ENCODE peak calls at places on chromosome 15, in four cellular contexts. X is K562, V is GM12878, C is HepG2. E is an unnamed sample.

GRCh38 chr15:81151389-81151788 is 17.3 kb downstream of the CFAP161 start:
- DNase-seq in X (peak), V (no peak), C (no peak), E (no peak)

GRCh38 chr15:62792960-62793758 is 249.4 kb upstream of the TPM1 start:
- DNase-seq in X (no peak), V (peak), C (no peak), E (no peak)

GRCh38 chr15:27853624-27854455 is 245.3 kb downstream of the OCA2 start:
- DNase-seq in X (no peak), V (no peak), C (no peak), E (no peak)

GRCh38 chr15:39709941-39710340 is 72.7 kb downstream of the FSIP1 start:
- DNase-seq in X (no peak), V (no peak), C (no peak), E (no peak)

GRCh38 chr15:40297356-40297755 is 10.4 kb downstream of the PLCB2 start:
- DNase-seq in X (no peak), V (no peak), C (no peak), E (no peak)

GRCh38 chr15:37017031-37017625 is 83.2 kb downstream of the MEIS2 start:
- DNase-seq in X (no peak), V (no peak), C (no peak), E (no peak)

GRCh38 chr15:42130246-42130986 is 26.0 kb downstream of the PLA2G4F start:
- DNase-seq in X (no peak), V (no peak), C (no peak), E (no peak)

GRCh38 chr15:67076147-67076843 is 10.9 kb downstream of the SMAD3 start:
- DNase-seq in X (peak), V (no peak), C (no peak), E (no peak)

GRCh38 chr15:68791431-68792283 is 29.0 kb downstream of the ANP32A start:
- DNase-seq in X (no peak), V (peak), C (no peak), E (no peak)

DNA sequence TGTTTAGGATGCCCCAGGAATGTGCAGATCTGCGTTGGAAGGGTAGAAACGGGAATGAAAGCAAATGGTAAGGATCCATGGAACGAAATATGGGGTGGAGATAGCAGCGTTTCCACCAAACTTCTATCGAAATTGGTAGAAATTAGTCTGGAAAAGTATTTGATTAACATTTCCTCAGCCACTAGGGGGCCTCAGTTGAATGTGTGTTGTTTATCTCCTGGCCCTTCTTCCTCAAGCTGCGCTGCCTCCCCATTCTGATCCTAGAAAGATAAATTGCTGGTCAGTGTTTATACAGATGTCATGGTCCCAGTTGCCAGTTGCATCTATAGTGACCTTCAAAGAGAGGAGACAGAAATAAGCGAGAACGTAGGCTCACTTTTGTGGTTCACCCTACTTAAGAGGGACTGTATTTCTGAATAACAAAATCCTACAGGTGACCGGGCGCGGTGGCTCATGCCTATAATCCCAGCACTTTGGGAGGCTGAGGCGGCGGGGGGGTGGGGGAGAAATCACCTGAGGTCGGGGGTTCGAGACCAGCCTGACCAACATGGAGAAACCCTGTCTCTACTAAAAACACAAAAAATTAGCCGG is 457.1 kb downstream of the SQOR start:
- DNase-seq in X (peak), V (no peak), C (peak), E (peak)
- TF ChIP-seq TARDBP in X (no peak), V (no peak), C (no peak), E (no peak)

GRCh38 chr15:85582076-85582718 is 201.8 kb downstream of the AKAP13 start:
- DNase-seq in X (no peak), V (peak), C (no peak), E (no peak)
- TF ChIP-seq FOXM1 in X (no peak), V (peak), C (no peak), E (no peak)

GRCh38 chr15:25238126-25238525 is 200.7 kb downstream of the UBE3A start:
- DNase-seq in X (no peak), V (no peak), C (no peak), E (no peak)
- TF ChIP-seq FOXK2 in X (no peak), V (no peak), C (no peak), E (no peak)

GRCh38 chr15:78092111-78093041 is at the start of gene SH2D7:
- DNase-seq in X (no peak), V (no peak), C (no peak), E (no peak)
- TF ChIP-seq TARDBP in X (no peak), V (no peak), C (no peak), E (no peak)